ENCODE peak calls at places on chromosomes 4 and X, in seven cellular contexts. I is gastrocnemius medialis, U is HFFc6, T is AG08396, G is PC-3, C is EL, L is HT-29. B is an unnamed sample.

GRCh38 chr4:141896687-141897086 is 260.3 kb downstream of the IL15 start:
- DNase-seq in L (no peak), U (no peak), I (no peak), C (peak; percentile 22), G (peak; percentile 78), T (no peak), B (no peak)

GRCh38 chr4:57854748-57855147 is 744.6 kb upstream of the IGFBP7 start:
- DNase-seq in I (no peak), G (no peak), L (no peak), C (no peak), T (no peak), U (no peak), B (no peak)

GRCh38 chr4:6991771-6992557 is 51.2 kb upstream of the TADA2B start:
- DNase-seq in U (peak; percentile 76), L (no peak), T (peak; percentile 79), I (no peak), G (peak; percentile 82), C (peak; percentile 90), B (no peak)

GRCh38 chr4:4784379-4784778 is 75.1 kb upstream of the MSX1 start:
- DNase-seq in G (no peak), C (no peak), T (no peak), I (no peak), L (no peak), U (no peak), B (no peak)

GRCh38 chrX:118577041-118577440 is 81.4 kb downstream of the DOCK11 start:
- DNase-seq in U (no peak), I (no peak), L (no peak), T (no peak), C (no peak), G (no peak), B (no peak)

GRCh38 chr4:105748222-105748621 is 39.6 kb downstream of the GSTCD start:
- DNase-seq in I (no peak), T (no peak), G (no peak), U (no peak), C (no peak), L (no peak), B (no peak)

GRCh38 chrX:69369999-69370398 is 134.1 kb upstream of the NALF2 start:
- DNase-seq in U (no peak), I (no peak), C (no peak), L (no peak), G (no peak), T (no peak), B (no peak)

GRCh38 chr4:40482985-40483647 is 146.5 kb downstream of the RBM47 start:
- DNase-seq in L (no peak), G (no peak), I (no peak), U (no peak), T (no peak), C (no peak), B (no peak)

GRCh38 chr4:56762484-56763250 is 58.8 kb downstream of the SPINK2 start:
- DNase-seq in L (peak; percentile 36), T (no peak), C (no peak), I (no peak), G (no peak), U (no peak), B (no peak)

GRCh38 chr4:112189754-112190153 is 41.8 kb upstream of the AP1AR start:
- DNase-seq in T (no peak), G (peak; percentile 18), U (peak; percentile 19), I (no peak), L (no peak), C (no peak), B (no peak)

GRCh38 chr4:84691170-84691691 is 108.3 kb downstream of the CDS1 start:
- DNase-seq in U (peak; percentile 94), I (peak; percentile 42), T (peak; percentile 83), C (peak; percentile 93), G (peak; percentile 93), L (peak; percentile 49), B (no peak)

GRCh38 chr4:173088144-173088543 is 80.5 kb upstream of the GALNT7 start:
- DNase-seq in T (no peak), G (no peak), U (no peak), I (no peak), L (no peak), C (no peak), B (no peak)

GRCh38 chrX:42398967-42399631 is 378.9 kb downstream of the PPP1R2C start:
- DNase-seq in U (no peak), T (no peak), G (no peak), L (no peak), I (no peak), C (no peak), B (no peak)

GRCh38 chr4:2934077-2934812 is 29.0 kb downstream of the NOP14 start:
- DNase-seq in I (peak; percentile 70), T (peak; percentile 80), U (peak; percentile 56), L (peak; percentile 23), C (peak; percentile 64), G (peak; percentile 19), B (peak; percentile 87)

B was measured in psoas muscle.